ENCODE peak calls at places on chromosome 22, in ten cellular contexts. Z is mammary epithelial cell, L is brain microvascular endothelial cell, E is HCT116, B is Right ventricle myocardium superior, S is neuronal stem cell, A is ascending aorta, O is NCI-H2081, G is GM23248, N is HFFc6. D is an unnamed sample.

GRCh38 chr22:48450188-48450825 is 1377.4 kb downstream of the BRD1 start:
- DNase-seq in A (no peak), G (no peak), B (no peak), N (no peak), L (no peak), Z (no peak), S (no peak), E (no peak), O (no peak), D (no peak)

GRCh38 chr22:38135133-38135706 is 24.7 kb upstream of the BAIAP2L2 start:
- DNase-seq in E (peak; percentile 53), B (no peak), N (peak; percentile 92), L (peak; percentile 81), Z (peak; percentile 94), G (peak; percentile 91), A (no peak), S (no peak), O (no peak), D (no peak)

GRCh38 chr22:39148727-39149535 is 3.5 kb downstream of the CBX7 start:
- DNase-seq in E (no peak), A (peak; percentile 36), S (no peak), Z (no peak), N (no peak), G (no peak), O (no peak), B (peak; percentile 73), L (no peak), D (no peak)

GRCh38 chr22:50148991-50149721 is 21.4 kb upstream of the PANX2 start:
- DNase-seq in E (peak; percentile 61), B (peak; percentile 77), Z (peak; percentile 98), N (peak; percentile 19), O (peak; percentile 43), A (no peak), L (peak; percentile 33), S (peak; percentile 55), G (peak; percentile 28), D (peak; percentile 73)

GRCh38 chr22:46649176-46650077 is 29.2 kb downstream of the GRAMD4 start:
- DNase-seq in B (peak; percentile 67), N (no peak), O (peak; percentile 74), E (no peak), G (peak; percentile 43), A (no peak), S (no peak), Z (no peak), L (peak; percentile 15), D (no peak)

GRCh38 chr22:27880778-27881394 is 38.2 kb downstream of the PITPNB start:
- DNase-seq in N (peak; percentile 76), G (peak; percentile 76), O (peak; percentile 51), L (peak; percentile 78), Z (peak; percentile 54), B (no peak), A (no peak), S (peak; percentile 63), E (peak; percentile 47), D (peak; percentile 63)

GRCh38 chr22:25563757-25564319 is 637 bp upstream of the GRK3 start:
- DNase-seq in S (no peak), N (no peak), Z (peak; percentile 48), A (no peak), L (no peak), B (peak; percentile 43), E (no peak), G (no peak), O (no peak), D (peak; percentile 63)

GRCh38 chr22:49406047-49406650 is 421.5 kb downstream of the BRD1 start:
- DNase-seq in O (no peak), A (no peak), E (no peak), B (no peak), G (no peak), S (no peak), L (no peak), N (no peak), Z (no peak), D (no peak)

GRCh38 chr22:43385770-43386641 is 25.8 kb upstream of the MPPED1 start:
- DNase-seq in B (peak; percentile 86), Z (peak; percentile 51), N (peak; percentile 50), S (peak; percentile 77), A (no peak), L (peak; percentile 68), E (peak; percentile 32), O (peak; percentile 48), G (peak; percentile 85), D (peak; percentile 58)

GRCh38 chr22:48186121-48186790 is 1423.8 kb downstream of the TBC1D22A start:
- DNase-seq in S (no peak), E (no peak), A (no peak), B (no peak), Z (no peak), O (no peak), L (no peak), N (no peak), G (no peak), D (no peak)

GRCh38 chr22:50481440-50482106 is at the start of gene ADM2:
- DNase-seq in E (no peak), Z (no peak), B (no peak), L (no peak), G (peak; percentile 59), O (peak; percentile 3), S (peak; percentile 49), N (no peak), A (no peak), D (no peak)

GRCh38 chr22:17882162-17882561 is 107.9 kb upstream of the BID start:
- DNase-seq in B (no peak), Z (no peak), O (no peak), E (no peak), S (no peak), A (no peak), L (no peak), N (no peak), G (no peak), D (no peak)

GRCh38 chr22:19232620-19233019 is 54.1 kb upstream of the SLC25A1 start:
- DNase-seq in B (no peak), Z (no peak), N (no peak), L (no peak), E (no peak), A (no peak), S (no peak), O (peak; percentile 96), G (no peak), D (no peak)

GRCh38 chr22:27388090-27388600 is 413.4 kb downstream of the MN1 start:
- DNase-seq in L (no peak), S (no peak), O (no peak), Z (no peak), E (no peak), G (no peak), B (no peak), A (no peak), N (no peak), D (no peak)

GRCh38 chr22:22388055-22388454 is 120.5 kb downstream of the ZNF280B start:
- DNase-seq in L (no peak), Z (no peak), A (no peak), O (no peak), B (no peak), G (no peak), N (no peak), S (no peak), E (no peak), D (no peak)

GRCh38 chr22:46275455-46276129 is 7.8 kb downstream of the TTC38 start:
- DNase-seq in G (no peak), B (no peak), L (no peak), Z (no peak), S (no peak), E (no peak), A (no peak), N (no peak), O (no peak), D (no peak)

GRCh38 chr22:49793296-49793695 is 34.4 kb downstream of the BRD1 start:
- DNase-seq in Z (no peak), B (no peak), E (no peak), L (no peak), N (no peak), G (no peak), S (no peak), O (no peak), A (no peak), D (no peak)

GRCh38 chr22:33779243-33779642 is 141.0 kb downstream of the LARGE1 start:
- DNase-seq in A (no peak), B (no peak), L (no peak), O (no peak), E (no peak), Z (no peak), S (no peak), N (no peak), G (no peak), D (no peak)

GRCh38 chr22:45413368-45414211 is at the start of the genes RIBC2 and SMC1B:
- DNase-seq in Z (peak; percentile 32), B (peak; percentile 87), N (peak; percentile 48), L (peak; percentile 63), A (no peak), E (peak; percentile 87), G (peak; percentile 96), O (peak; percentile 77), S (peak; percentile 64), D (no peak)

D was measured in AML-193.